ENCODE peak calls at places on chromosomes 5 and 9, in four cellular contexts. F, Y, H and K are unnamed samples.

GRCh38 chr5:31449175-31449574 is 82.7 kb downstream of the DROSHA start:
- DNase-seq in F (no peak), Y (no peak), H (no peak), K (peak)

GRCh38 chr5:9835121-9835770 is 205.1 kb upstream of the TAS2R1 start:
- DNase-seq in F (no peak), Y (no peak), H (no peak), K (no peak)

GRCh38 chr9:137488330-137488653 is 29.2 kb upstream of the NSMF start:
- DNase-seq in F (no peak), Y (no peak), H (no peak), K (no peak)

GRCh38 chr9:130746434-130747212 is 53.0 kb downstream of the EXOSC2 start:
- DNase-seq in F (peak), Y (no peak), H (no peak), K (no peak)

GRCh38 chr5:66113160-66113559 is 30.9 kb upstream of the SREK1 start:
- DNase-seq in F (peak), Y (no peak), H (peak), K (no peak)

GRCh38 chr9:36337865-36338264 is 62.2 kb downstream of the RNF38 start:
- DNase-seq in F (peak), Y (no peak), H (no peak), K (no peak)

GRCh38 chr5:151670953-151671636 is 15.6 kb downstream of the SPARC start:
- DNase-seq in F (peak), Y (no peak), H (no peak), K (no peak)

GRCh38 chr5:72167790-72168189 is 60.5 kb downstream of the MAP1B start:
- DNase-seq in F (no peak), Y (no peak), H (no peak), K (no peak)

GRCh38 chr5:63401434-63402046 is 560.7 kb downstream of the HTR1A start:
- DNase-seq in F (peak), Y (peak), H (no peak), K (no peak)

GRCh38 chr5:57007349-57007748 is 55.4 kb upstream of the MIER3 start:
- DNase-seq in F (no peak), Y (no peak), H (no peak), K (no peak)

GRCh38 chr9:35526087-35526801 is 36.3 kb downstream of the RUSC2 start:
- DNase-seq in F (peak), Y (no peak), H (no peak), K (no peak)

GRCh38 chr5:181042722-181043121 is 2.7 kb downstream of the BTNL9 start:
- DNase-seq in F (no peak), Y (no peak), H (no peak), K (no peak)

GRCh38 chr9:32431940-32432555 is 47.6 kb downstream of the ACO1 start:
- DNase-seq in F (peak), Y (no peak), H (no peak), K (no peak)

GRCh38 chr5:121516997-121517396 is 334.7 kb upstream of the FTMT start:
- DNase-seq in F (no peak), Y (no peak), H (no peak), K (no peak)

GRCh38 chr5:44875661-44876250 is 67.0 kb downstream of the MRPS30 start:
- DNase-seq in F (peak), Y (peak), H (no peak), K (no peak)

GRCh38 chr9:93097496-93098205 is 1.6 kb downstream of the CARD19 start:
- DNase-seq in F (no peak), Y (no peak), H (no peak), K (no peak)

GRCh38 chr5:82107277-82107676 is 135.5 kb downstream of the ATG10 start:
- DNase-seq in F (peak), Y (no peak), H (no peak), K (no peak)

GRCh38 chr9:113446323-113446740 is 17.2 kb upstream of the RGS3 start:
- DNase-seq in F (peak), Y (peak), H (no peak), K (no peak)